ENCODE peak calls at places on chromosomes 1 and 21, in five cellular contexts. D is neuronal stem cell; T is naive thymus-derived CD4-positive, alpha-beta T cell; Z is lower lobe of right lung; L is psoas muscle. I is an unnamed sample. For H3K27me3 and H3K9me3, the result is how much of the 10 kb centered on the place peaks cover.

GRCh38 chr21:39097335-39097861 is 85.9 kb downstream of the PSMG1 start:
- DNase-seq in D (no peak), T (no peak), Z (peak), L (no peak), I (no peak)

GRCh38 chr1:116521186-116521585 is 49.6 kb downstream of the CD58 start:
- DNase-seq in D (no peak), T (no peak), Z (no peak), L (no peak), I (no peak)

GRCh38 chr1:205456868-205457724 is 1.3 kb upstream of the BLACAT1 start:
- DNase-seq in D (no peak), T (no peak), Z (no peak), L (no peak), I (no peak)

GRCh38 chr21:45876381-45877159 is 105.0 kb upstream of the COL6A1 start:
- DNase-seq in D (peak), T (no peak), Z (peak), L (no peak), I (no peak)

GRCh38 chr1:115564201-115564600 is 77.6 kb upstream of the VANGL1 start:
- DNase-seq in D (no peak), T (no peak), Z (no peak), L (no peak), I (no peak)

GRCh38 chr1:172916126-172916525 is 134.6 kb downstream of the TNFSF18 start:
- DNase-seq in D (no peak), T (no peak), Z (no peak), L (no peak), I (no peak)

GRCh38 chr1:157960773-157961172 is 32.7 kb upstream of the KIRREL1 start:
- DNase-seq in D (no peak), T (no peak), Z (no peak), L (no peak), I (no peak)

GRCh38 chr1:228212415-228212965 is 4.6 kb downstream of the OBSCN start:
- DNase-seq in D (no peak), T (no peak), Z (peak), L (no peak), I (no peak)

GRCh38 chr1:205358579-205358978 is 1.9 kb upstream of the KLHDC8A start:
- DNase-seq in D (no peak), T (no peak), Z (no peak), L (no peak), I (no peak)

GRCh38 chr21:42474043-42474831 is 21.8 kb downstream of the RSPH1 start:
- DNase-seq in D (no peak), T (no peak), Z (no peak), L (no peak), I (no peak)

GRCh38 chr21:29265690-29266479 is 32.8 kb upstream of the BACH1 start:
- DNase-seq in D (no peak), T (no peak), Z (no peak), L (no peak), I (no peak)

GRCh38 chr1:156898971-156899657 is 5.6 kb downstream of the PEAR1 start:
- DNase-seq in D (no peak), T (no peak), Z (peak), L (no peak), I (no peak)

GRCh38 chr1:58580186-58580585 is 3.1 kb upstream of the TACSTD2 start:
- DNase-seq in D (no peak), T (no peak), Z (no peak), L (no peak), I (no peak)

GRCh38 chr1:53508056-53508990 is 49.1 kb downstream of the DMRTB1 start:
- DNase-seq in D (no peak), T (no peak), Z (no peak), L (no peak), I (no peak)

GRCh38 chr1:47507921-47508894 is 70.4 kb downstream of the FOXD2 start:
- DNase-seq in D (no peak), T (peak), Z (peak), L (peak), I (no peak)
- H3K27me3 ChIP-seq in D (half or more), T (under half), Z (half or more), L (half or more), I (under half)

GRCh38 chr21:30348506-30348905 is at the start of gene KRTAP23-1:
- DNase-seq in D (no peak), T (no peak), Z (no peak), L (no peak), I (no peak)
- H3K4me3 ChIP-seq in D (no peak), T (no peak), Z (no peak), L (no peak), I (no peak)

GRCh38 chr1:2979191-2980072 is 41.8 kb upstream of the ACTRT2 start:
- DNase-seq in D (no peak), T (no peak), Z (peak), L (no peak), I (no peak)

GRCh38 chr1:2981388-2981787 is 39.9 kb upstream of the ACTRT2 start:
- DNase-seq in D (no peak), T (no peak), Z (no peak), L (no peak), I (no peak)

GRCh38 chr1:2980849-2981248 is 40.4 kb upstream of the ACTRT2 start:
- DNase-seq in D (no peak), T (no peak), Z (no peak), L (no peak), I (no peak)

GRCh38 chr1:2978691-2979190 is 42.5 kb upstream of the ACTRT2 start:
- DNase-seq in D (no peak), T (no peak), Z (no peak), L (no peak), I (no peak)

DNA sequence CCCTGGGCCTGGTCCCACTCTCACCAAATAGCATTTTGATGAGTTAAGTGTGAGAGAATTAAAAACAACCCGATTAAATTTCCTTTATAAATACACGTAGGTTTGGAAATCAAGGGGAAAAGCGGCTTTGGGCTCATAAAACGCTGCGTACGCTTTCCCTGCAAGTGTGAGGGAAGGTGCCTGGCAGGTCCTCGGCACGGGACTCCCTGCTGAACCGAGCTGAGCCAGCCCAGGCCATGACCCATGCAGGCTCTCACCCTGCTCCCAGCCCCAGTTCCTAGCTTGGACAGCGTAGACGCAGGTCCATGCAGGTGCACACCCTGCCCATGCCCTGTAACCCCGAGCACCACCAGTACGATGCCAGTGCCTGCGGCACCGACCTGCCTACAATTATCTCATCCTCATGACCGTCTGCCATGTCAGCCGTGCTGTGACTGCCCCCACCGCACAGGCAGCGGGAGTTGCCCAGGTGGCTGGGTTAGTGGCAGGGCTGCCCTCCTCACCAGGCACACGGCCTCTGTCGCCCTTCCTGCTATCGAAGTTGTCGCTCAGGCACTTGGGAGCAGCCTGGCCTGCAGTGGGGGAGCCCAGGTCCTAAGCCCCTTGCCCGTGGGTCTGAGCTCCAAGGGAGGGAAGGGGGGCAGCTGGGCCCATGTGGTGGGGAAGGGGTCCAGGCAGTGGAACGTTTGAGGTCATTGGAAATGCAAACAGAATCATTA is 41.0 kb upstream of the ACTRT2 start:
- DNase-seq in D (no peak), T (no peak), Z (no peak), L (no peak), I (no peak)
- H3K9me3 ChIP-seq in D (under half), T (under half), Z (under half), L (under half), I (under half)

GRCh38 chr1:46536527-46536926 is 14.9 kb downstream of the KNCN start:
- DNase-seq in D (no peak), T (no peak), Z (no peak), L (no peak), I (no peak)

GRCh38 chr1:46537651-46538050 is 13.8 kb downstream of the KNCN start:
- DNase-seq in D (no peak), T (no peak), Z (no peak), L (no peak), I (no peak)

GRCh38 chr1:46535063-46535462 is 16.4 kb downstream of the KNCN start:
- DNase-seq in D (no peak), T (no peak), Z (no peak), L (no peak), I (no peak)

GRCh38 chr1:46539968-46540367 is 11.5 kb downstream of the KNCN start:
- DNase-seq in D (no peak), T (no peak), Z (no peak), L (no peak), I (no peak)

GRCh38 chr1:46538147-46538546 is 13.3 kb downstream of the KNCN start:
- DNase-seq in D (no peak), T (no peak), Z (no peak), L (no peak), I (no peak)
- H3K27me3 ChIP-seq in D (half or more), T (under half), Z (under half), L (under half), I (under half)

GRCh38 chr1:200873116-200873670 is 412 bp downstream of the GPR25 start:
- DNase-seq in D (no peak), T (no peak), Z (no peak), L (no peak), I (no peak)
- H3K4me3 ChIP-seq in D (no peak), T (no peak), Z (peak), L (peak), I (peak)

GRCh38 chr1:162543228-162543627 is 18.3 kb upstream of the UAP1 start:
- DNase-seq in D (no peak), T (no peak), Z (no peak), L (no peak), I (no peak)
- H3K9me3 ChIP-seq in D (under half), T (under half), Z (under half), L (under half), I (under half)

GRCh38 chr1:34013958-34014737 is 150.3 kb downstream of the HMGB4 start:
- DNase-seq in D (peak), T (no peak), Z (peak), L (no peak), I (no peak)
- H3K27me3 ChIP-seq in D (under half), T (under half), Z (under half), L (under half), I (under half)

GRCh38 chr1:150293433-150294253 is at the start of gene MRPS21:
- DNase-seq in D (peak), T (peak), Z (peak), L (peak), I (peak)
- H3K4me3 ChIP-seq in D (peak), T (peak), Z (peak), L (peak), I (peak)

DNA sequence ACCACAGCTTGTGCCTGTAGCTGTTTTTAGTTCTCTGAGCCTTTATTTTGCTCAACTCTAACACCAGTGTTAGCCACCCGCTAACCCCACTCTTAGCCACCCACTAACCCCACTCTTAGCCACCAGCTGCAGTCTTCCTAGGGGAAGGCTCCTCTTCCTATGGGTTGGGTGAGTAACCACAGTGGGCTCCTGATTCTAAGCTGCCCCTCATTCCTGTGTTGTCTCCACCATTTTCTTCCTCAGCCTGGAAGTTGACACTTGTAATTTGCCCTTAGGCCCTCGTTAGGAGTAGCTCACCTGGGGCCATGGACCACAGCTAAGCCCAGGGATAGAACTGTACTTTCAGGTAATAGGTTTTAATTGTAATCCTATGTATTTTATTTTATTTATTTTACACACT is 782.9 kb upstream of the TPTE start:
- DNase-seq in D (no peak), T (no peak), Z (no peak), L (no peak), I (no peak)
- H3K9me3 ChIP-seq in D (under half), T (under half), Z (under half), L (under half), I (under half)

I was measured in CD8-positive, alpha-beta T cell.